ENCODE peak calls at places on chromosomes 1 and 21, in four cellular contexts. O, N, F and B are unnamed samples.

GRCh38 chr1:46134660-46135331 is 2.4 kb upstream of the PIK3R3 start:
- DNase-seq in F (peak; percentile 88), O (no peak), N (peak; percentile 81), B (peak; percentile 92)

GRCh38 chr1:54972436-54972835 is 8.0 kb upstream of the TMEM61 start:
- DNase-seq in F (no peak), N (no peak), O (no peak), B (no peak)

GRCh38 chr21:42530167-42530518 is 16.5 kb downstream of the SLC37A1 start:
- DNase-seq in F (no peak), O (no peak), N (no peak), B (no peak)

GRCh38 chr1:199550384-199551067 is 477.0 kb upstream of the NR5A2 start:
- DNase-seq in N (peak; percentile 66), O (no peak), F (peak; percentile 28), B (no peak)

GRCh38 chr1:203796223-203796747 is 862 bp downstream of the ZBED6 start:
- DNase-seq in F (peak; percentile 67), O (no peak), N (peak; percentile 51), B (no peak)

GRCh38 chr1:219676012-219676770 is 63.3 kb upstream of the ZC3H11B start:
- DNase-seq in O (no peak), N (peak; percentile 89), F (peak; percentile 44), B (peak; percentile 43)

GRCh38 chr1:2091611-2092604 is 41.7 kb downstream of the PRKCZ start:
- DNase-seq in F (peak; percentile 58), O (no peak), N (no peak), B (no peak)

GRCh38 chr1:167171286-167171929 is 49.3 kb upstream of the POU2F1 start:
- DNase-seq in N (peak; percentile 40), O (no peak), F (peak; percentile 71), B (no peak)

GRCh38 chr1:213371769-213372619 is 321.0 kb downstream of the RPS6KC1 start:
- DNase-seq in N (no peak), F (no peak), O (no peak), B (no peak)

GRCh38 chr1:35888255-35888654 is 5.2 kb downstream of the AGO1 start:
- DNase-seq in O (no peak), N (no peak), F (no peak), B (no peak)

GRCh38 chr1:35369922-35370671 is 101.6 kb downstream of the ZMYM4 start:
- DNase-seq in O (peak; percentile 61), F (peak; percentile 81), N (peak; percentile 89), B (peak; percentile 41)

GRCh38 chr1:85611856-85612255 is 31.3 kb downstream of the CCN1 start:
- DNase-seq in O (peak; percentile 57), F (peak; percentile 99), N (peak; percentile 100), B (peak; percentile 99)
- H3K4me3 ChIP-seq in O (no peak overlapping the region), F (peak overlapping the region; percentile 60), N (no peak overlapping the region), B (no peak overlapping the region)

GRCh38 chr1:21175670-21176581 is 771 bp downstream of the EIF4G3 start:
- DNase-seq in N (peak; percentile 34), F (peak; percentile 65), O (peak; percentile 70), B (no peak)

GRCh38 chr1:21175324-21175669 is 1.4 kb downstream of the EIF4G3 start:
- DNase-seq in N (peak; percentile 46), O (no peak), F (peak; percentile 75), B (no peak)

GRCh38 chr1:21176589-21177555 is at the start of gene EIF4G3:
- DNase-seq in O (peak; percentile 99), F (peak; percentile 99), N (peak; percentile 97), B (peak; percentile 76)

GRCh38 chr1:21174230-21174629 is 2.5 kb downstream of the EIF4G3 start:
- DNase-seq in N (no peak), F (peak; percentile 30), O (no peak), B (no peak)

GRCh38 chr1:21174638-21175323 is 1.9 kb downstream of the EIF4G3 start:
- DNase-seq in N (peak; percentile 76), O (no peak), F (peak; percentile 86), B (peak; percentile 41)
- H3K4me3 ChIP-seq in N (peak overlapping the region; percentile 88), O (peak overlapping the region; percentile 98), F (peak overlapping the region; percentile 89), B (peak overlapping the region; percentile 93)

GRCh38 chr1:116487016-116487415 is 83.8 kb downstream of the CD58 start:
- DNase-seq in F (peak; percentile 54), O (no peak), N (no peak), B (no peak)
- H3K4me3 ChIP-seq in F (no peak overlapping the region), O (no peak overlapping the region), N (no peak overlapping the region), B (no peak overlapping the region)

GRCh38 chr1:175245324-175245723 is 52.7 kb upstream of the KIAA0040 start:
- DNase-seq in F (no peak), O (no peak), N (no peak), B (no peak)
- H3K4me3 ChIP-seq in F (no peak overlapping the region), O (no peak overlapping the region), N (no peak overlapping the region), B (no peak overlapping the region)

DNA sequence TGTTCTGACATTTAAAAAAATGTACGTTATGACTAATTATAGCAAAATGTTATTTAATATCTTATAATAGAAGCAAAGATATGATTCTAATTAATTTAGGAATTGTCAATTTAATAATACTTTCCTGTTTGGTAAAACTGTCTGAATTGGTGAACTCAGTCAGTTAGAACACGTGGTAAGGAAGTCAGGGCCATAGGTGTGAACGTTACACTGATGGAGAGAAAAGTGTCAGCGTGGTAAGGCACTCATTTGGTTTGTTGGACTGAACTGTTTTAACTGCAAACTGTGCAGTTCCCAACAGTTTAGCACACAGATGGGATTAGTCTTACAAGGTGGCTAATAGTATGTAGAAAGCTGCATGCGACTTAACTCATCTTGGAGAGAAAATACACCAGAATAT is 102.9 kb downstream of the EPB41 start:
- DNase-seq in O (no peak), F (no peak), N (no peak), B (no peak)
- H3K4me3 ChIP-seq in O (no peak overlapping the region), F (no peak overlapping the region), N (no peak overlapping the region), B (no peak overlapping the region)

GRCh38 chr1:6392880-6393399 is 627 bp downstream of the ACOT7 start:
- DNase-seq in F (peak; percentile 69), O (no peak), N (no peak), B (no peak)
- H3K4me3 ChIP-seq in F (peak overlapping the region; percentile 73), O (peak overlapping the region; percentile 79), N (peak overlapping the region; percentile 75), B (peak overlapping the region; percentile 60)

GRCh38 chr1:159946242-159947187 is 1.1 kb upstream of the IGSF9 start:
- DNase-seq in F (peak; percentile 43), O (no peak), N (no peak), B (no peak)

GRCh38 chr1:159945483-159946241 is at the start of gene IGSF9:
- DNase-seq in O (peak; percentile 85), F (peak; percentile 74), N (peak; percentile 68), B (peak; percentile 13)

GRCh38 chr1:159942700-159943640 is 2.4 kb downstream of the IGSF9 start:
- DNase-seq in O (no peak), F (no peak), N (no peak), B (no peak)

GRCh38 chr1:159943908-159944622 is 1.3 kb downstream of the IGSF9 start:
- DNase-seq in O (no peak), F (no peak), N (no peak), B (no peak)

DNA sequence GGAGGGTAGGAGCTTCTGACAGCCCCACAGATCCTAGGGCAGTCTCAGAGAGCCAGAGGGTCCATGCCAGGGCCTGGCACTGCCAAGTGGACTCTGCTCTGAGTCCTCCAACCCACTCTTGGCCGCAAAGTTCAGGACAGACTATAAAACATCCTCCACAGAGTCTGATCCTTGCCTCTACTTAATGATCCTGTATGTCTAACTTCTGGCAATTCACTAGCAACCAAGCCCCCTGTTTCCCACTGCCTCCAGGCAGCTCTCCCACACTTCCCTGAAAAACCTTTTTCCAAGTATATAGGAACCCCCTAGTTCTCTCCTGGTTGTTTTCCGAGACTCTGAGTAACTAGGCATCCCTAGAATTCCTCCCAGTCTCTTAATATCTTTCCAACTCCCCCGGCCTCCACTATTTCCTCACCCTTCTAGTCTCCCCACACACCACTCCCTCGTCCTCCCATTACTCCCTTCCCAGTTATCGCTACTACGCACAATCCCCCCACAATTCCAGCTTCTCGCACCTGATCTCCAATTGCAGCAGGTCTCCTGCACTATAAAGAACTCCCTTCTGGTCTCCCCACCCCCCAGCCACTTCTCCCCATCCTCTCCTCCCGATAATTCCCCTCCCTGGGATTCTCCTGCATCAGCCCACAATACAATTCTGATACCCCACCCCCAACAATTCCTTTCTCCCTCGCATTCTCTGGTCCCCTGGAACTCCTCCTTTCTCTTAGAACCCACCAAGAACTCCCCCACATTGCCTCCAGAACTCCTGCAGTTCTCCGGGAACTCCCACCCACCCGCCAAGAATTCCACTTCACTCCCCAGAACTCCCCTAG is 574 bp downstream of the IGSF9 start:
- DNase-seq in N (no peak), F (no peak), O (no peak), B (no peak)
- H3K4me3 ChIP-seq in N (peak overlapping the region; percentile 46), F (peak overlapping the region; percentile 69), O (peak overlapping the region; percentile 65), B (peak overlapping the region; percentile 43)